ENCODE peak calls at places on chromosomes 16 and 17, in ten cellular contexts. One of them, this sample, is unnamed.

GRCh38 chr17:16515933-16516332 is 23.9 kb upstream of the LRRC75A start:
- DNase-seq in T-helper 22 cell: no peak
- DNase-seq in HTR-8/SVneo: no peak
- DNase-seq in left cardiac atrium: no peak
- DNase-seq in islet precursor cell: no peak
- DNase-seq in Peyer's patch: peak
- DNase-seq in activated CD8-positive, alpha-beta memory T cell treated with anti-CD3 and anti-CD28 coated beads for 4 hours: no peak
- DNase-seq in skeletal muscle cell: no peak
- DNase-seq in activated effector memory CD4-positive, alpha-beta T cell treated with Interleukin-2 at 50 U/mL for 16 hours: no peak
- DNase-seq in head of caudate nucleus: no peak
- DNase-seq in this sample: no peak

GRCh38 chr17:48804936-48805411 is 12.1 kb downstream of the TTLL6 start:
- DNase-seq in islet precursor cell: peak
- DNase-seq in HTR-8/SVneo: peak
- DNase-seq in activated CD8-positive, alpha-beta memory T cell treated with anti-CD3 and anti-CD28 coated beads for 4 hours: peak
- DNase-seq in T-helper 22 cell: peak
- DNase-seq in Peyer's patch: peak
- DNase-seq in activated effector memory CD4-positive, alpha-beta T cell treated with Interleukin-2 at 50 U/mL for 16 hours: peak
- DNase-seq in skeletal muscle cell: no peak
- DNase-seq in head of caudate nucleus: peak
- DNase-seq in left cardiac atrium: peak
- DNase-seq in this sample: peak

GRCh38 chr16:4105848-4106247 is 10.4 kb downstream of the ADCY9 start:
- DNase-seq in skeletal muscle cell: no peak
- DNase-seq in head of caudate nucleus: no peak
- DNase-seq in islet precursor cell: no peak
- DNase-seq in activated effector memory CD4-positive, alpha-beta T cell treated with Interleukin-2 at 50 U/mL for 16 hours: no peak
- DNase-seq in T-helper 22 cell: no peak
- DNase-seq in activated CD8-positive, alpha-beta memory T cell treated with anti-CD3 and anti-CD28 coated beads for 4 hours: no peak
- DNase-seq in HTR-8/SVneo: no peak
- DNase-seq in left cardiac atrium: no peak
- DNase-seq in Peyer's patch: no peak
- DNase-seq in this sample: no peak

GRCh38 chr17:33261911-33262665 is 31.0 kb downstream of the ASIC2 start:
- DNase-seq in Peyer's patch: no peak
- DNase-seq in head of caudate nucleus: no peak
- DNase-seq in HTR-8/SVneo: no peak
- DNase-seq in activated CD8-positive, alpha-beta memory T cell treated with anti-CD3 and anti-CD28 coated beads for 4 hours: no peak
- DNase-seq in skeletal muscle cell: no peak
- DNase-seq in left cardiac atrium: no peak
- DNase-seq in T-helper 22 cell: no peak
- DNase-seq in islet precursor cell: no peak
- DNase-seq in activated effector memory CD4-positive, alpha-beta T cell treated with Interleukin-2 at 50 U/mL for 16 hours: no peak
- DNase-seq in this sample: no peak

GRCh38 chr16:49548571-49548970 is 175.0 kb downstream of the C16orf78 start:
- DNase-seq in activated CD8-positive, alpha-beta memory T cell treated with anti-CD3 and anti-CD28 coated beads for 4 hours: no peak
- DNase-seq in HTR-8/SVneo: no peak
- DNase-seq in skeletal muscle cell: no peak
- DNase-seq in Peyer's patch: no peak
- DNase-seq in T-helper 22 cell: no peak
- DNase-seq in islet precursor cell: no peak
- DNase-seq in activated effector memory CD4-positive, alpha-beta T cell treated with Interleukin-2 at 50 U/mL for 16 hours: no peak
- DNase-seq in head of caudate nucleus: no peak
- DNase-seq in left cardiac atrium: no peak
- DNase-seq in this sample: no peak

GRCh38 chr16:77399066-77399465 is 35.8 kb downstream of the ADAMTS18 start:
- DNase-seq in T-helper 22 cell: no peak
- DNase-seq in head of caudate nucleus: no peak
- DNase-seq in left cardiac atrium: no peak
- DNase-seq in activated CD8-positive, alpha-beta memory T cell treated with anti-CD3 and anti-CD28 coated beads for 4 hours: no peak
- DNase-seq in Peyer's patch: no peak
- DNase-seq in islet precursor cell: no peak
- DNase-seq in skeletal muscle cell: no peak
- DNase-seq in activated effector memory CD4-positive, alpha-beta T cell treated with Interleukin-2 at 50 U/mL for 16 hours: no peak
- DNase-seq in HTR-8/SVneo: no peak
- DNase-seq in this sample: no peak

GRCh38 chr16:280552-280951 is at the start of gene ARHGDIG:
- DNase-seq in T-helper 22 cell: no peak
- DNase-seq in islet precursor cell: no peak
- DNase-seq in head of caudate nucleus: no peak
- DNase-seq in HTR-8/SVneo: no peak
- DNase-seq in activated CD8-positive, alpha-beta memory T cell treated with anti-CD3 and anti-CD28 coated beads for 4 hours: no peak
- DNase-seq in skeletal muscle cell: no peak
- DNase-seq in Peyer's patch: no peak
- DNase-seq in activated effector memory CD4-positive, alpha-beta T cell treated with Interleukin-2 at 50 U/mL for 16 hours: no peak
- DNase-seq in left cardiac atrium: no peak
- DNase-seq in this sample: no peak

GRCh38 chr17:258045-258734 is 76.7 kb upstream of the DOC2B start:
- DNase-seq in head of caudate nucleus: peak
- DNase-seq in HTR-8/SVneo: no peak
- DNase-seq in activated effector memory CD4-positive, alpha-beta T cell treated with Interleukin-2 at 50 U/mL for 16 hours: no peak
- DNase-seq in activated CD8-positive, alpha-beta memory T cell treated with anti-CD3 and anti-CD28 coated beads for 4 hours: no peak
- DNase-seq in T-helper 22 cell: no peak
- DNase-seq in Peyer's patch: peak
- DNase-seq in left cardiac atrium: peak
- DNase-seq in skeletal muscle cell: no peak
- DNase-seq in islet precursor cell: no peak
- DNase-seq in this sample: no peak

GRCh38 chr16:86671486-86672214 is 93.3 kb downstream of the FOXL1 start:
- DNase-seq in Peyer's patch: no peak
- DNase-seq in left cardiac atrium: no peak
- DNase-seq in HTR-8/SVneo: no peak
- DNase-seq in skeletal muscle cell: no peak
- DNase-seq in islet precursor cell: no peak
- DNase-seq in T-helper 22 cell: no peak
- DNase-seq in head of caudate nucleus: no peak
- DNase-seq in activated CD8-positive, alpha-beta memory T cell treated with anti-CD3 and anti-CD28 coated beads for 4 hours: no peak
- DNase-seq in activated effector memory CD4-positive, alpha-beta T cell treated with Interleukin-2 at 50 U/mL for 16 hours: no peak
- DNase-seq in this sample: no peak

GRCh38 chr17:57943140-57943539 is 12.1 kb downstream of the CUEDC1 start:
- DNase-seq in activated CD8-positive, alpha-beta memory T cell treated with anti-CD3 and anti-CD28 coated beads for 4 hours: no peak
- DNase-seq in Peyer's patch: no peak
- DNase-seq in left cardiac atrium: no peak
- DNase-seq in T-helper 22 cell: no peak
- DNase-seq in head of caudate nucleus: no peak
- DNase-seq in skeletal muscle cell: no peak
- DNase-seq in activated effector memory CD4-positive, alpha-beta T cell treated with Interleukin-2 at 50 U/mL for 16 hours: no peak
- DNase-seq in HTR-8/SVneo: no peak
- DNase-seq in islet precursor cell: no peak
- DNase-seq in this sample: no peak

GRCh38 chr16:2697401-2697948 is 15.2 kb downstream of the KCTD5 start:
- DNase-seq in head of caudate nucleus: no peak
- DNase-seq in skeletal muscle cell: no peak
- DNase-seq in activated CD8-positive, alpha-beta memory T cell treated with anti-CD3 and anti-CD28 coated beads for 4 hours: no peak
- DNase-seq in Peyer's patch: no peak
- DNase-seq in T-helper 22 cell: no peak
- DNase-seq in left cardiac atrium: no peak
- DNase-seq in islet precursor cell: no peak
- DNase-seq in activated effector memory CD4-positive, alpha-beta T cell treated with Interleukin-2 at 50 U/mL for 16 hours: no peak
- DNase-seq in HTR-8/SVneo: no peak
- DNase-seq in this sample: no peak

GRCh38 chr17:82848022-82848592 is 8.3 kb upstream of the ZNF750 start:
- DNase-seq in HTR-8/SVneo: no peak
- DNase-seq in T-helper 22 cell: no peak
- DNase-seq in left cardiac atrium: no peak
- DNase-seq in islet precursor cell: peak
- DNase-seq in activated CD8-positive, alpha-beta memory T cell treated with anti-CD3 and anti-CD28 coated beads for 4 hours: no peak
- DNase-seq in activated effector memory CD4-positive, alpha-beta T cell treated with Interleukin-2 at 50 U/mL for 16 hours: peak
- DNase-seq in skeletal muscle cell: peak
- DNase-seq in Peyer's patch: peak
- DNase-seq in head of caudate nucleus: no peak
- DNase-seq in this sample: peak

GRCh38 chr16:85640254-85640558 is 27.1 kb downstream of the GSE1 start:
- DNase-seq in T-helper 22 cell: no peak
- DNase-seq in skeletal muscle cell: no peak
- DNase-seq in left cardiac atrium: no peak
- DNase-seq in islet precursor cell: no peak
- DNase-seq in HTR-8/SVneo: no peak
- DNase-seq in activated CD8-positive, alpha-beta memory T cell treated with anti-CD3 and anti-CD28 coated beads for 4 hours: no peak
- DNase-seq in activated effector memory CD4-positive, alpha-beta T cell treated with Interleukin-2 at 50 U/mL for 16 hours: no peak
- DNase-seq in head of caudate nucleus: no peak
- DNase-seq in Peyer's patch: no peak
- DNase-seq in this sample: no peak

GRCh38 chr17:39264119-39264518 is 38.4 kb upstream of the STAC2 start:
- DNase-seq in islet precursor cell: no peak
- DNase-seq in activated effector memory CD4-positive, alpha-beta T cell treated with Interleukin-2 at 50 U/mL for 16 hours: no peak
- DNase-seq in activated CD8-positive, alpha-beta memory T cell treated with anti-CD3 and anti-CD28 coated beads for 4 hours: no peak
- DNase-seq in T-helper 22 cell: no peak
- DNase-seq in HTR-8/SVneo: no peak
- DNase-seq in Peyer's patch: no peak
- DNase-seq in skeletal muscle cell: no peak
- DNase-seq in head of caudate nucleus: no peak
- DNase-seq in left cardiac atrium: peak
- DNase-seq in this sample: no peak

GRCh38 chr17:39139137-39139516 is 12.3 kb downstream of the PLXDC1 start:
- DNase-seq in islet precursor cell: peak
- DNase-seq in left cardiac atrium: no peak
- DNase-seq in skeletal muscle cell: no peak
- DNase-seq in activated CD8-positive, alpha-beta memory T cell treated with anti-CD3 and anti-CD28 coated beads for 4 hours: no peak
- DNase-seq in T-helper 22 cell: no peak
- DNase-seq in head of caudate nucleus: no peak
- DNase-seq in HTR-8/SVneo: peak
- DNase-seq in Peyer's patch: no peak
- DNase-seq in activated effector memory CD4-positive, alpha-beta T cell treated with Interleukin-2 at 50 U/mL for 16 hours: no peak
- DNase-seq in this sample: no peak

GRCh38 chr17:75411328-75412067 is 6.0 kb upstream of the GRB2 start:
- DNase-seq in T-helper 22 cell: no peak
- DNase-seq in head of caudate nucleus: no peak
- DNase-seq in left cardiac atrium: no peak
- DNase-seq in activated effector memory CD4-positive, alpha-beta T cell treated with Interleukin-2 at 50 U/mL for 16 hours: no peak
- DNase-seq in islet precursor cell: no peak
- DNase-seq in Peyer's patch: no peak
- DNase-seq in skeletal muscle cell: no peak
- DNase-seq in HTR-8/SVneo: no peak
- DNase-seq in activated CD8-positive, alpha-beta memory T cell treated with anti-CD3 and anti-CD28 coated beads for 4 hours: no peak
- DNase-seq in this sample: no peak

GRCh38 chr16:57859331-57859730 is 57.0 kb upstream of the KIFC3 start:
- DNase-seq in HTR-8/SVneo: peak
- DNase-seq in head of caudate nucleus: no peak
- DNase-seq in T-helper 22 cell: no peak
- DNase-seq in activated CD8-positive, alpha-beta memory T cell treated with anti-CD3 and anti-CD28 coated beads for 4 hours: peak
- DNase-seq in skeletal muscle cell: no peak
- DNase-seq in islet precursor cell: peak
- DNase-seq in Peyer's patch: no peak
- DNase-seq in left cardiac atrium: no peak
- DNase-seq in activated effector memory CD4-positive, alpha-beta T cell treated with Interleukin-2 at 50 U/mL for 16 hours: no peak
- DNase-seq in this sample: no peak

GRCh38 chr16:86884256-86884655 is 305.9 kb downstream of the FOXL1 start:
- DNase-seq in islet precursor cell: no peak
- DNase-seq in left cardiac atrium: no peak
- DNase-seq in skeletal muscle cell: no peak
- DNase-seq in head of caudate nucleus: no peak
- DNase-seq in Peyer's patch: no peak
- DNase-seq in activated effector memory CD4-positive, alpha-beta T cell treated with Interleukin-2 at 50 U/mL for 16 hours: no peak
- DNase-seq in T-helper 22 cell: no peak
- DNase-seq in activated CD8-positive, alpha-beta memory T cell treated with anti-CD3 and anti-CD28 coated beads for 4 hours: no peak
- DNase-seq in HTR-8/SVneo: no peak
- DNase-seq in this sample: no peak

GRCh38 chr16:89485701-89486246 is 4.6 kb downstream of the ANKRD11 start:
- DNase-seq in activated effector memory CD4-positive, alpha-beta T cell treated with Interleukin-2 at 50 U/mL for 16 hours: no peak
- DNase-seq in islet precursor cell: no peak
- DNase-seq in head of caudate nucleus: no peak
- DNase-seq in left cardiac atrium: no peak
- DNase-seq in skeletal muscle cell: no peak
- DNase-seq in Peyer's patch: no peak
- DNase-seq in activated CD8-positive, alpha-beta memory T cell treated with anti-CD3 and anti-CD28 coated beads for 4 hours: no peak
- DNase-seq in HTR-8/SVneo: no peak
- DNase-seq in T-helper 22 cell: no peak
- DNase-seq in this sample: no peak

GRCh38 chr17:47279062-47279801 is 25.6 kb downstream of the ITGB3 start:
- DNase-seq in head of caudate nucleus: no peak
- DNase-seq in activated effector memory CD4-positive, alpha-beta T cell treated with Interleukin-2 at 50 U/mL for 16 hours: no peak
- DNase-seq in skeletal muscle cell: peak
- DNase-seq in islet precursor cell: peak
- DNase-seq in T-helper 22 cell: no peak
- DNase-seq in left cardiac atrium: peak
- DNase-seq in activated CD8-positive, alpha-beta memory T cell treated with anti-CD3 and anti-CD28 coated beads for 4 hours: no peak
- DNase-seq in Peyer's patch: peak
- DNase-seq in HTR-8/SVneo: peak
- DNase-seq in this sample: peak

GRCh38 chr16:49129935-49130334 is 151.7 kb downstream of the CBLN1 start:
- DNase-seq in islet precursor cell: no peak
- DNase-seq in skeletal muscle cell: no peak
- DNase-seq in T-helper 22 cell: no peak
- DNase-seq in left cardiac atrium: no peak
- DNase-seq in Peyer's patch: no peak
- DNase-seq in activated effector memory CD4-positive, alpha-beta T cell treated with Interleukin-2 at 50 U/mL for 16 hours: no peak
- DNase-seq in activated CD8-positive, alpha-beta memory T cell treated with anti-CD3 and anti-CD28 coated beads for 4 hours: no peak
- DNase-seq in HTR-8/SVneo: no peak
- DNase-seq in head of caudate nucleus: no peak
- DNase-seq in this sample: no peak

GRCh38 chr17:7238418-7239090 is 703 bp downstream of the PHF23 start:
- DNase-seq in skeletal muscle cell: no peak
- DNase-seq in left cardiac atrium: peak
- DNase-seq in activated effector memory CD4-positive, alpha-beta T cell treated with Interleukin-2 at 50 U/mL for 16 hours: peak
- DNase-seq in head of caudate nucleus: no peak
- DNase-seq in HTR-8/SVneo: no peak
- DNase-seq in Peyer's patch: peak
- DNase-seq in T-helper 22 cell: no peak
- DNase-seq in activated CD8-positive, alpha-beta memory T cell treated with anti-CD3 and anti-CD28 coated beads for 4 hours: no peak
- DNase-seq in islet precursor cell: no peak
- DNase-seq in this sample: no peak

GRCh38 chr16:89811321-89811720 is 5.1 kb downstream of the FANCA start:
- DNase-seq in HTR-8/SVneo: no peak
- DNase-seq in Peyer's patch: no peak
- DNase-seq in T-helper 22 cell: no peak
- DNase-seq in islet precursor cell: no peak
- DNase-seq in skeletal muscle cell: no peak
- DNase-seq in head of caudate nucleus: no peak
- DNase-seq in left cardiac atrium: no peak
- DNase-seq in activated CD8-positive, alpha-beta memory T cell treated with anti-CD3 and anti-CD28 coated beads for 4 hours: no peak
- DNase-seq in activated effector memory CD4-positive, alpha-beta T cell treated with Interleukin-2 at 50 U/mL for 16 hours: no peak
- DNase-seq in this sample: no peak

GRCh38 chr17:42659079-42659931 is at the start of gene TUBG2:
- DNase-seq in T-helper 22 cell: peak
- DNase-seq in HTR-8/SVneo: peak
- DNase-seq in skeletal muscle cell: no peak
- DNase-seq in left cardiac atrium: peak
- DNase-seq in activated effector memory CD4-positive, alpha-beta T cell treated with Interleukin-2 at 50 U/mL for 16 hours: peak
- DNase-seq in activated CD8-positive, alpha-beta memory T cell treated with anti-CD3 and anti-CD28 coated beads for 4 hours: peak
- DNase-seq in islet precursor cell: peak
- DNase-seq in head of caudate nucleus: peak
- DNase-seq in Peyer's patch: peak
- DNase-seq in this sample: peak

GRCh38 chr16:6888536-6888935 is 444.1 kb upstream of the RBFOX1 start:
- DNase-seq in activated CD8-positive, alpha-beta memory T cell treated with anti-CD3 and anti-CD28 coated beads for 4 hours: no peak
- DNase-seq in skeletal muscle cell: no peak
- DNase-seq in T-helper 22 cell: no peak
- DNase-seq in Peyer's patch: no peak
- DNase-seq in islet precursor cell: no peak
- DNase-seq in head of caudate nucleus: no peak
- DNase-seq in left cardiac atrium: no peak
- DNase-seq in HTR-8/SVneo: no peak
- DNase-seq in activated effector memory CD4-positive, alpha-beta T cell treated with Interleukin-2 at 50 U/mL for 16 hours: no peak
- DNase-seq in this sample: no peak

GRCh38 chr17:41571561-41572434 is at the start of gene KRT9:
- DNase-seq in T-helper 22 cell: no peak
- DNase-seq in skeletal muscle cell: no peak
- DNase-seq in left cardiac atrium: no peak
- DNase-seq in HTR-8/SVneo: no peak
- DNase-seq in activated CD8-positive, alpha-beta memory T cell treated with anti-CD3 and anti-CD28 coated beads for 4 hours: no peak
- DNase-seq in activated effector memory CD4-positive, alpha-beta T cell treated with Interleukin-2 at 50 U/mL for 16 hours: no peak
- DNase-seq in head of caudate nucleus: no peak
- DNase-seq in islet precursor cell: peak
- DNase-seq in Peyer's patch: no peak
- DNase-seq in this sample: no peak

GRCh38 chr16:67270931-67271338 is 8.4 kb upstream of the PLEKHG4 start:
- DNase-seq in T-helper 22 cell: no peak
- DNase-seq in head of caudate nucleus: no peak
- DNase-seq in activated CD8-positive, alpha-beta memory T cell treated with anti-CD3 and anti-CD28 coated beads for 4 hours: no peak
- DNase-seq in Peyer's patch: no peak
- DNase-seq in left cardiac atrium: no peak
- DNase-seq in HTR-8/SVneo: no peak
- DNase-seq in skeletal muscle cell: no peak
- DNase-seq in islet precursor cell: no peak
- DNase-seq in activated effector memory CD4-positive, alpha-beta T cell treated with Interleukin-2 at 50 U/mL for 16 hours: no peak
- DNase-seq in this sample: no peak

GRCh38 chr17:39739885-39740356 is 2.2 kb downstream of the GRB7 start:
- DNase-seq in activated CD8-positive, alpha-beta memory T cell treated with anti-CD3 and anti-CD28 coated beads for 4 hours: no peak
- DNase-seq in activated effector memory CD4-positive, alpha-beta T cell treated with Interleukin-2 at 50 U/mL for 16 hours: no peak
- DNase-seq in skeletal muscle cell: no peak
- DNase-seq in Peyer's patch: no peak
- DNase-seq in head of caudate nucleus: no peak
- DNase-seq in T-helper 22 cell: no peak
- DNase-seq in islet precursor cell: peak
- DNase-seq in left cardiac atrium: no peak
- DNase-seq in HTR-8/SVneo: no peak
- DNase-seq in this sample: no peak